ENCODE peak calls at places on chromosomes 1 and 21, in four cellular contexts. M, L, E and T are unnamed samples.

GRCh38 chr1:67791261-67791660 is 42.0 kb downstream of the GNG12 start:
- DNase-seq in M (no peak), L (no peak), E (no peak), T (no peak)

GRCh38 chr1:230922620-230923019 is 54.3 kb upstream of the C1orf198 start:
- DNase-seq in M (no peak), L (no peak), E (no peak), T (no peak)

GRCh38 chr21:38832664-38833063 is 26.9 kb downstream of the ETS2 start:
- DNase-seq in M (no peak), L (no peak), E (no peak), T (peak; percentile 61)

GRCh38 chr21:38990424-38990794 is 184.7 kb downstream of the ETS2 start:
- DNase-seq in M (peak; percentile 38), L (peak; percentile 85), E (no peak), T (no peak)

GRCh38 chr1:201985355-201985754 is 2.9 kb downstream of the RNPEP start:
- DNase-seq in M (no peak), L (no peak), E (no peak), T (no peak)

GRCh38 chr1:84253041-84253440 is 48.5 kb upstream of the SAMD13 start:
- DNase-seq in M (no peak), L (no peak), E (no peak), T (no peak)

GRCh38 chr1:206898909-206899431 is 1.7 kb downstream of the IL24 start:
- DNase-seq in M (no peak), L (no peak), E (no peak), T (no peak)

GRCh38 chr1:111967067-111967690 is 22.3 kb downstream of the KCND3 start:
- DNase-seq in M (no peak), L (no peak), E (no peak), T (no peak)

GRCh38 chr1:197919523-197920301 is 2.5 kb downstream of the LHX9 start:
- DNase-seq in M (no peak), L (no peak), E (no peak), T (no peak)

GRCh38 chr1:5269901-5270300 is 615.5 kb downstream of the AJAP1 start:
- DNase-seq in M (no peak), L (no peak), E (no peak), T (no peak)

GRCh38 chr1:234609528-234610042 is 393 bp downstream of the IRF2BP2 start:
- DNase-seq in M (no peak), L (no peak), E (no peak), T (no peak)

GRCh38 chr1:193633991-193634390 is 447.6 kb upstream of the B3GALT2 start:
- DNase-seq in M (no peak), L (no peak), E (no peak), T (no peak)

GRCh38 chr1:181179980-181180964 is 91.8 kb downstream of the IER5 start:
- DNase-seq in M (peak; percentile 21), L (peak; percentile 90), E (peak; percentile 47), T (peak; percentile 72)

GRCh38 chr1:22317231-22317919 is 134.3 kb upstream of the ZBTB40 start:
- DNase-seq in M (no peak), L (no peak), E (peak; percentile 63), T (no peak)